ENCODE peak calls at places on chromosomes 4 and X, in six cellular contexts. C, K, Y, P, D and J are unnamed samples.

GRCh38 chrX:49187526-49187925 is 1.4 kb upstream of the PRICKLE3 start:
- DNase-seq in P (no peak), C (no peak), Y (no peak), D (no peak), K (no peak), J (no peak)

GRCh38 chrX:9627827-9628406 is 137.7 kb downstream of the GPR143 start:
- DNase-seq in K (no peak), Y (no peak), C (no peak), D (no peak), P (no peak), J (no peak)

GRCh38 chrX:6810796-6811195 is 275.9 kb upstream of the VCX3A start:
- DNase-seq in P (no peak), C (no peak), K (no peak), D (no peak), Y (no peak), J (no peak)

GRCh38 chr4:154722262-154722661 is 21.5 kb upstream of the LRAT start:
- DNase-seq in Y (no peak), P (no peak), D (no peak), K (no peak), C (no peak), J (no peak)

GRCh38 chr4:52861879-52862604 is at the start of gene RASL11B:
- DNase-seq in C (peak; percentile 90), P (peak; percentile 70), K (peak; percentile 56), Y (peak; percentile 93), D (peak; percentile 82), J (peak; percentile 58)

GRCh38 chrX:68490644-68491043 is 8.2 kb upstream of the YIPF6 start:
- DNase-seq in Y (no peak), K (no peak), C (no peak), P (no peak), D (no peak), J (peak; percentile 49)

GRCh38 chr4:25908491-25908901 is 5.5 kb upstream of the SMIM20 start:
- DNase-seq in C (no peak), P (no peak), D (peak; percentile 16), K (peak; percentile 21), Y (no peak), J (no peak)

GRCh38 chrX:140766024-140766611 is 56.6 kb downstream of the LINC00632 start:
- DNase-seq in K (no peak), Y (peak; percentile 59), D (peak; percentile 69), P (no peak), C (no peak), J (peak; percentile 77)

GRCh38 chrX:48957477-48957826 is at the start of gene OTUD5:
- DNase-seq in K (no peak), P (peak; percentile 61), D (no peak), C (peak; percentile 93), Y (no peak), J (peak; percentile 63)

GRCh38 chrX:118974908-118975671 is 672 bp downstream of the LONRF3 start:
- DNase-seq in C (peak; percentile 88), P (no peak), D (peak; percentile 12), K (peak; percentile 16), Y (peak; percentile 39), J (peak; percentile 57)

GRCh38 chrX:133294126-133294525 is 76.0 kb upstream of the TFDP3 start:
- DNase-seq in C (no peak), Y (no peak), K (no peak), D (no peak), P (no peak), J (no peak)

GRCh38 chr4:54998991-54999390 is 126.4 kb downstream of the KDR start:
- DNase-seq in Y (no peak), P (no peak), K (no peak), C (no peak), D (no peak), J (no peak)

GRCh38 chr4:68748181-68748981 is 67.4 kb upstream of the UGT2B10 start:
- DNase-seq in D (no peak), P (no peak), K (no peak), C (no peak), Y (no peak), J (no peak)

GRCh38 chrX:87236836-87237235 is 280.8 kb upstream of the KLHL4 start:
- DNase-seq in C (no peak), K (no peak), D (no peak), P (no peak), Y (no peak), J (no peak)

GRCh38 chrX:2514131-2514530 is 13.4 kb upstream of the DHRSX start:
- DNase-seq in D (no peak), C (peak; percentile 68), K (no peak), Y (no peak), P (no peak), J (no peak)

GRCh38 chr4:56681158-56681848 is at the start of gene HOPX:
- DNase-seq in P (no peak), Y (no peak), K (peak; percentile 13), D (no peak), C (no peak), J (no peak)

GRCh38 chrX:72111011-72111708 is 20.6 kb downstream of the RTL5 start:
- DNase-seq in D (no peak), K (no peak), P (no peak), C (no peak), Y (no peak), J (no peak)

GRCh38 chrX:44669626-44670025 is 127.0 kb upstream of the FUNDC1 start:
- DNase-seq in K (no peak), C (no peak), P (no peak), D (no peak), Y (no peak), J (no peak)

GRCh38 chrX:40152706-40153334 is 55.1 kb upstream of the BCOR start:
- DNase-seq in D (peak; percentile 30), C (peak; percentile 86), Y (peak; percentile 39), K (peak; percentile 36), P (no peak), J (no peak)

GRCh38 chr4:120105472-120105871 is 38.8 kb upstream of the MAD2L1 start:
- DNase-seq in Y (no peak), D (no peak), C (no peak), K (peak; percentile 81), P (no peak), J (no peak)

GRCh38 chr4:86530183-86530582 is 63.9 kb upstream of the PTPN13 start:
- DNase-seq in C (no peak), K (no peak), P (no peak), Y (no peak), D (no peak), J (no peak)

GRCh38 chr4:81648576-81649272 is 177.0 kb upstream of the RASGEF1B start:
- DNase-seq in D (no peak), C (no peak), P (peak; percentile 7), Y (no peak), K (no peak), J (no peak)

GRCh38 chr4:931194-931959 is 739 bp downstream of the GAK start:
- DNase-seq in P (no peak), Y (no peak), D (no peak), K (peak; percentile 9), C (no peak), J (no peak)

GRCh38 chr4:5710962-5711478 is at the start of gene EVC:
- DNase-seq in P (no peak), Y (peak; percentile 80), C (no peak), D (peak; percentile 57), K (no peak), J (peak; percentile 89)

GRCh38 chrX:29419774-29420553 is 795.4 kb upstream of the MAGEB2 start:
- DNase-seq in C (no peak), Y (no peak), K (no peak), P (no peak), D (no peak), J (no peak)

GRCh38 chr4:11596989-11597388 is 168.3 kb upstream of the HS3ST1 start:
- DNase-seq in Y (no peak), D (no peak), C (no peak), P (no peak), K (no peak), J (no peak)

GRCh38 chr4:137739391-137739790 is 207.1 kb upstream of the PCDH18 start:
- DNase-seq in P (no peak), D (no peak), C (no peak), K (no peak), Y (no peak), J (no peak)

GRCh38 chr4:120034913-120035312 is 31.7 kb downstream of the MAD2L1 start:
- DNase-seq in P (no peak), D (no peak), K (no peak), Y (no peak), C (no peak), J (no peak)

GRCh38 chrX:118637997-118638396 is 89.4 kb upstream of the IL13RA1 start:
- DNase-seq in Y (no peak), C (no peak), K (no peak), D (no peak), P (no peak), J (no peak)